ENCODE peak calls at places on chromosomes 2 and 18, in five cellular contexts. R is NCI-H1105; B is effector CD8-positive, alpha-beta T cell; T is SJSA1; F is activated effector memory CD4-positive, alpha-beta T cell treated with Interleukin-2 at 50 U/mL for 16 hours. M is an unnamed sample.

GRCh38 chr2:10042301-10043161 is 819 bp upstream of the KLF11 start:
- DNase-seq in R (no peak), B (peak), T (no peak), F (peak), M (no peak)

GRCh38 chr2:192000196-192000990 is 153.5 kb upstream of the CAVIN2 start:
- DNase-seq in R (no peak), B (no peak), T (no peak), F (no peak), M (no peak)

GRCh38 chr18:44922968-44923367 is 242.3 kb downstream of the SETBP1 start:
- DNase-seq in R (no peak), B (no peak), T (no peak), F (no peak), M (no peak)

GRCh38 chr2:231573698-231574421 is 18.8 kb upstream of the TEX44 start:
- DNase-seq in R (no peak), B (no peak), T (no peak), F (no peak), M (no peak)

GRCh38 chr2:9262671-9263171 is 56.1 kb downstream of the ASAP2 start:
- DNase-seq in R (no peak), B (no peak), T (no peak), F (no peak), M (no peak)

GRCh38 chr2:209638346-209638745 is 133.3 kb upstream of the UNC80 start:
- DNase-seq in R (no peak), B (no peak), T (no peak), F (no peak), M (no peak)

GRCh38 chr18:76983613-76984051 is 149.0 kb downstream of the MBP start:
- DNase-seq in R (no peak), B (no peak), T (no peak), F (no peak), M (no peak)

GRCh38 chr2:138779451-138780440 is at the start of gene NXPH2:
- DNase-seq in R (no peak), B (no peak), T (no peak), F (no peak), M (no peak)

GRCh38 chr2:105176429-105176828 is 65.1 kb upstream of the GPR45 start:
- DNase-seq in R (no peak), B (no peak), T (no peak), F (no peak), M (no peak)

GRCh38 chr2:69997296-69998184 is 36.1 kb upstream of the ASPRV1 start:
- DNase-seq in R (no peak), B (no peak), T (peak), F (no peak), M (peak)

GRCh38 chr18:12637901-12638633 is 19.8 kb downstream of the SPIRE1 start:
- DNase-seq in R (no peak), B (no peak), T (no peak), F (no peak), M (no peak)

GRCh38 chr2:202056611-202057010 is 16.4 kb upstream of the KIAA2012 start:
- DNase-seq in R (no peak), B (no peak), T (no peak), F (no peak), M (no peak)

GRCh38 chr2:86621290-86621943 is 2.2 kb downstream of the RNF103 start:
- DNase-seq in R (no peak), B (no peak), T (no peak), F (no peak), M (no peak)

GRCh38 chr2:36672199-36672598 is 24.3 kb upstream of the VIT start:
- DNase-seq in R (no peak), B (no peak), T (no peak), F (no peak), M (no peak)

GRCh38 chr2:237149425-237149824 is 63.7 kb downstream of the COPS8 start:
- DNase-seq in R (no peak), B (no peak), T (no peak), F (no peak), M (no peak)

GRCh38 chr2:23553561-23553960 is 168.6 kb downstream of the KLHL29 start:
- DNase-seq in R (no peak), B (no peak), T (no peak), F (no peak), M (no peak)

GRCh38 chr2:26637811-26638310 is 3.3 kb downstream of the CIB4 start:
- DNase-seq in R (no peak), B (no peak), T (no peak), F (no peak), M (no peak)

GRCh38 chr18:66971951-66972350 is 368.1 kb upstream of the CDH19 start:
- DNase-seq in R (no peak), B (no peak), T (no peak), F (no peak), M (no peak)

GRCh38 chr18:55403555-55403954 is 184.4 kb downstream of the TCF4 start:
- DNase-seq in R (no peak), B (no peak), T (no peak), F (no peak), M (no peak)

GRCh38 chr2:39640107-39640506 is 25.6 kb upstream of the TMEM178A start:
- DNase-seq in R (no peak), B (no peak), T (no peak), F (no peak), M (no peak)

GRCh38 chr2:29273704-29274611 is 158.7 kb downstream of the CLIP4 start:
- DNase-seq in R (no peak), B (no peak), T (no peak), F (no peak), M (no peak)

GRCh38 chr18:8786766-8787670 is 81.7 kb downstream of the MTCL1 start:
- DNase-seq in R (no peak), B (no peak), T (peak), F (no peak), M (no peak)

GRCh38 chr18:47709556-47709955 is 220.9 kb downstream of the SMAD2 start:
- DNase-seq in R (no peak), B (no peak), T (no peak), F (no peak), M (no peak)

GRCh38 chr2:55888941-55889340 is 34.6 kb downstream of the EFEMP1 start:
- DNase-seq in R (no peak), B (no peak), T (no peak), F (no peak), M (peak)

GRCh38 chr2:50143822-50144575 is 887.9 kb downstream of the NRXN1 start:
- DNase-seq in R (peak), B (no peak), T (no peak), F (no peak), M (no peak)

GRCh38 chr2:20958176-20958575 is 85.7 kb downstream of the APOB start:
- DNase-seq in R (no peak), B (no peak), T (no peak), F (no peak), M (no peak)

GRCh38 chr2:21715865-21716264 is 592.1 kb downstream of the TDRD15 start:
- DNase-seq in R (no peak), B (no peak), T (no peak), F (no peak), M (no peak)